ENCODE peak calls at places on chromosomes 2 and 18, in ten cellular contexts. One of them, this sample, is unnamed.

GRCh38 chr2:154704991-154705390 is 6.5 kb downstream of the KCNJ3 start:
- DNase-seq in ACHN: no peak
- DNase-seq in KG1: no peak
- DNase-seq in thyroid gland: no peak
- DNase-seq in CD4-positive, alpha-beta T cell: no peak
- DNase-seq in heart right ventricle: no peak
- DNase-seq in fibroblast of gingiva: no peak
- DNase-seq in heart left ventricle: no peak
- DNase-seq in fibroblast of lung: no peak
- DNase-seq in aorta: no peak
- DNase-seq in this sample: no peak

GRCh38 chr2:191738667-191739066 is 60.7 kb downstream of the NABP1 start:
- DNase-seq in fibroblast of gingiva: no peak
- DNase-seq in CD4-positive, alpha-beta T cell: no peak
- DNase-seq in heart right ventricle: no peak
- DNase-seq in KG1: no peak
- DNase-seq in aorta: no peak
- DNase-seq in fibroblast of lung: peak
- DNase-seq in ACHN: no peak
- DNase-seq in heart left ventricle: no peak
- DNase-seq in thyroid gland: no peak
- DNase-seq in this sample: no peak

GRCh38 chr2:112597537-112598322 is 13.3 kb downstream of the CHCHD5 start:
- DNase-seq in fibroblast of lung: no peak
- DNase-seq in ACHN: no peak
- DNase-seq in aorta: no peak
- DNase-seq in KG1: no peak
- DNase-seq in heart right ventricle: no peak
- DNase-seq in fibroblast of gingiva: no peak
- DNase-seq in CD4-positive, alpha-beta T cell: no peak
- DNase-seq in thyroid gland: no peak
- DNase-seq in heart left ventricle: no peak
- DNase-seq in this sample: no peak

GRCh38 chr2:103264058-103264457 is 502.2 kb downstream of the TMEM182 start:
- DNase-seq in fibroblast of gingiva: no peak
- DNase-seq in heart left ventricle: no peak
- DNase-seq in heart right ventricle: no peak
- DNase-seq in thyroid gland: no peak
- DNase-seq in fibroblast of lung: no peak
- DNase-seq in ACHN: no peak
- DNase-seq in CD4-positive, alpha-beta T cell: no peak
- DNase-seq in aorta: no peak
- DNase-seq in KG1: no peak
- DNase-seq in this sample: no peak

GRCh38 chr2:101975171-101975870 is 16.4 kb upstream of the IL1R2 start:
- DNase-seq in CD4-positive, alpha-beta T cell: no peak
- DNase-seq in aorta: no peak
- DNase-seq in KG1: no peak
- DNase-seq in ACHN: no peak
- DNase-seq in heart left ventricle: no peak
- DNase-seq in heart right ventricle: no peak
- DNase-seq in thyroid gland: no peak
- DNase-seq in fibroblast of gingiva: no peak
- DNase-seq in fibroblast of lung: no peak
- DNase-seq in this sample: no peak

GRCh38 chr2:197236159-197236558 is 74.4 kb downstream of the ANKRD44 start:
- DNase-seq in aorta: no peak
- DNase-seq in fibroblast of gingiva: no peak
- DNase-seq in CD4-positive, alpha-beta T cell: no peak
- DNase-seq in heart left ventricle: no peak
- DNase-seq in ACHN: no peak
- DNase-seq in thyroid gland: no peak
- DNase-seq in heart right ventricle: no peak
- DNase-seq in fibroblast of lung: no peak
- DNase-seq in KG1: no peak
- DNase-seq in this sample: no peak

GRCh38 chr2:235563056-235563777 is 69.4 kb downstream of the AGAP1 start:
- DNase-seq in thyroid gland: no peak
- DNase-seq in KG1: no peak
- DNase-seq in CD4-positive, alpha-beta T cell: no peak
- DNase-seq in fibroblast of gingiva: no peak
- DNase-seq in aorta: peak
- DNase-seq in heart right ventricle: no peak
- DNase-seq in ACHN: no peak
- DNase-seq in heart left ventricle: no peak
- DNase-seq in fibroblast of lung: no peak
- DNase-seq in this sample: no peak

GRCh38 chr2:134582547-134582899 is 136.3 kb downstream of the TMEM163 start:
- DNase-seq in KG1: no peak
- DNase-seq in aorta: no peak
- DNase-seq in CD4-positive, alpha-beta T cell: no peak
- DNase-seq in heart right ventricle: no peak
- DNase-seq in fibroblast of lung: no peak
- DNase-seq in heart left ventricle: no peak
- DNase-seq in ACHN: no peak
- DNase-seq in thyroid gland: no peak
- DNase-seq in fibroblast of gingiva: no peak
- DNase-seq in this sample: no peak

GRCh38 chr2:173997269-173997668 is 32.1 kb upstream of the SP3 start:
- DNase-seq in heart right ventricle: peak
- DNase-seq in ACHN: no peak
- DNase-seq in fibroblast of lung: peak
- DNase-seq in aorta: peak
- DNase-seq in heart left ventricle: peak
- DNase-seq in fibroblast of gingiva: peak
- DNase-seq in CD4-positive, alpha-beta T cell: no peak
- DNase-seq in thyroid gland: peak
- DNase-seq in KG1: peak
- DNase-seq in this sample: peak

GRCh38 chr18:48944634-48945033 is 6.1 kb downstream of the SMAD7 start:
- DNase-seq in thyroid gland: peak
- DNase-seq in fibroblast of gingiva: no peak
- DNase-seq in ACHN: no peak
- DNase-seq in heart right ventricle: no peak
- DNase-seq in CD4-positive, alpha-beta T cell: peak
- DNase-seq in fibroblast of lung: peak
- DNase-seq in heart left ventricle: no peak
- DNase-seq in aorta: peak
- DNase-seq in KG1: no peak
- DNase-seq in this sample: no peak

GRCh38 chr2:7089898-7090510 is 172.8 kb downstream of the RNF144A start:
- DNase-seq in aorta: no peak
- DNase-seq in heart left ventricle: no peak
- DNase-seq in ACHN: no peak
- DNase-seq in fibroblast of lung: no peak
- DNase-seq in heart right ventricle: no peak
- DNase-seq in fibroblast of gingiva: no peak
- DNase-seq in KG1: no peak
- DNase-seq in CD4-positive, alpha-beta T cell: no peak
- DNase-seq in thyroid gland: no peak
- DNase-seq in this sample: no peak

GRCh38 chr2:70514612-70515055 is 39.0 kb downstream of the TGFA start:
- DNase-seq in CD4-positive, alpha-beta T cell: no peak
- DNase-seq in aorta: no peak
- DNase-seq in KG1: no peak
- DNase-seq in thyroid gland: peak
- DNase-seq in ACHN: no peak
- DNase-seq in fibroblast of gingiva: no peak
- DNase-seq in heart right ventricle: peak
- DNase-seq in heart left ventricle: no peak
- DNase-seq in fibroblast of lung: no peak
- DNase-seq in this sample: peak

GRCh38 chr2:159064446-159065301 is 96.2 kb downstream of the TANC1 start:
- DNase-seq in fibroblast of gingiva: peak
- DNase-seq in heart right ventricle: no peak
- DNase-seq in aorta: no peak
- DNase-seq in fibroblast of lung: peak
- DNase-seq in KG1: no peak
- DNase-seq in heart left ventricle: no peak
- DNase-seq in CD4-positive, alpha-beta T cell: no peak
- DNase-seq in ACHN: no peak
- DNase-seq in thyroid gland: no peak
- DNase-seq in this sample: no peak

GRCh38 chr18:34838669-34839068 is 128.6 kb downstream of the DTNA start:
- DNase-seq in aorta: no peak
- DNase-seq in KG1: no peak
- DNase-seq in ACHN: no peak
- DNase-seq in fibroblast of lung: no peak
- DNase-seq in CD4-positive, alpha-beta T cell: no peak
- DNase-seq in heart left ventricle: no peak
- DNase-seq in fibroblast of gingiva: no peak
- DNase-seq in heart right ventricle: no peak
- DNase-seq in thyroid gland: no peak
- DNase-seq in this sample: peak

GRCh38 chr2:8309131-8309530 is 372.7 kb upstream of the ID2 start:
- DNase-seq in CD4-positive, alpha-beta T cell: no peak
- DNase-seq in heart left ventricle: no peak
- DNase-seq in fibroblast of gingiva: no peak
- DNase-seq in ACHN: no peak
- DNase-seq in aorta: no peak
- DNase-seq in heart right ventricle: no peak
- DNase-seq in thyroid gland: no peak
- DNase-seq in KG1: no peak
- DNase-seq in fibroblast of lung: no peak
- DNase-seq in this sample: no peak

GRCh38 chr2:38215993-38216392 is 140.0 kb upstream of the CYP1B1 start:
- DNase-seq in heart right ventricle: no peak
- DNase-seq in aorta: no peak
- DNase-seq in fibroblast of lung: peak
- DNase-seq in fibroblast of gingiva: peak
- DNase-seq in ACHN: no peak
- DNase-seq in thyroid gland: no peak
- DNase-seq in heart left ventricle: no peak
- DNase-seq in CD4-positive, alpha-beta T cell: no peak
- DNase-seq in KG1: no peak
- DNase-seq in this sample: no peak

GRCh38 chr2:195026261-195026660 is 630.8 kb upstream of the SLC39A10 start:
- DNase-seq in fibroblast of gingiva: peak
- DNase-seq in heart left ventricle: no peak
- DNase-seq in KG1: no peak
- DNase-seq in fibroblast of lung: peak
- DNase-seq in aorta: no peak
- DNase-seq in heart right ventricle: no peak
- DNase-seq in ACHN: no peak
- DNase-seq in CD4-positive, alpha-beta T cell: no peak
- DNase-seq in thyroid gland: no peak
- DNase-seq in this sample: no peak

GRCh38 chr2:225693259-225693658 is 293.7 kb downstream of the NYAP2 start:
- DNase-seq in KG1: no peak
- DNase-seq in aorta: no peak
- DNase-seq in thyroid gland: no peak
- DNase-seq in fibroblast of lung: no peak
- DNase-seq in fibroblast of gingiva: no peak
- DNase-seq in heart right ventricle: no peak
- DNase-seq in CD4-positive, alpha-beta T cell: no peak
- DNase-seq in ACHN: no peak
- DNase-seq in heart left ventricle: no peak
- DNase-seq in this sample: no peak

GRCh38 chr2:240602266-240603050 is 15.9 kb downstream of the CAPN10 start:
- DNase-seq in heart left ventricle: no peak
- DNase-seq in CD4-positive, alpha-beta T cell: no peak
- DNase-seq in fibroblast of lung: no peak
- DNase-seq in KG1: no peak
- DNase-seq in thyroid gland: peak
- DNase-seq in heart right ventricle: no peak
- DNase-seq in aorta: peak
- DNase-seq in ACHN: no peak
- DNase-seq in fibroblast of gingiva: no peak
- DNase-seq in this sample: no peak

GRCh38 chr2:205617905-205618304 is 64.4 kb upstream of the NRP2 start:
- DNase-seq in heart right ventricle: no peak
- DNase-seq in KG1: no peak
- DNase-seq in fibroblast of gingiva: no peak
- DNase-seq in ACHN: no peak
- DNase-seq in heart left ventricle: no peak
- DNase-seq in aorta: no peak
- DNase-seq in CD4-positive, alpha-beta T cell: no peak
- DNase-seq in fibroblast of lung: no peak
- DNase-seq in thyroid gland: no peak
- DNase-seq in this sample: no peak

GRCh38 chr2:181250691-181251090 is 206.5 kb upstream of the ITGA4 start:
- DNase-seq in KG1: no peak
- DNase-seq in heart left ventricle: no peak
- DNase-seq in heart right ventricle: no peak
- DNase-seq in aorta: no peak
- DNase-seq in CD4-positive, alpha-beta T cell: no peak
- DNase-seq in ACHN: no peak
- DNase-seq in fibroblast of gingiva: peak
- DNase-seq in thyroid gland: no peak
- DNase-seq in fibroblast of lung: no peak
- DNase-seq in this sample: no peak

GRCh38 chr2:88967844-88968243 is 276.4 kb downstream of the RPIA start:
- DNase-seq in thyroid gland: no peak
- DNase-seq in heart right ventricle: no peak
- DNase-seq in fibroblast of lung: no peak
- DNase-seq in ACHN: no peak
- DNase-seq in fibroblast of gingiva: no peak
- DNase-seq in KG1: no peak
- DNase-seq in CD4-positive, alpha-beta T cell: no peak
- DNase-seq in heart left ventricle: no peak
- DNase-seq in aorta: no peak
- DNase-seq in this sample: no peak

GRCh38 chr2:198314559-198315153 is 510.3 kb downstream of the PLCL1 start:
- DNase-seq in heart right ventricle: no peak
- DNase-seq in fibroblast of lung: peak
- DNase-seq in heart left ventricle: no peak
- DNase-seq in aorta: no peak
- DNase-seq in CD4-positive, alpha-beta T cell: no peak
- DNase-seq in KG1: no peak
- DNase-seq in thyroid gland: no peak
- DNase-seq in fibroblast of gingiva: peak
- DNase-seq in ACHN: peak
- DNase-seq in this sample: no peak

GRCh38 chr2:49021170-49021743 is 133.1 kb downstream of the FSHR start:
- DNase-seq in ACHN: no peak
- DNase-seq in thyroid gland: no peak
- DNase-seq in fibroblast of gingiva: no peak
- DNase-seq in KG1: no peak
- DNase-seq in CD4-positive, alpha-beta T cell: no peak
- DNase-seq in heart left ventricle: no peak
- DNase-seq in aorta: no peak
- DNase-seq in heart right ventricle: peak
- DNase-seq in fibroblast of lung: no peak
- DNase-seq in this sample: no peak

GRCh38 chr2:69143726-69144360 is 130.9 kb downstream of the ANTXR1 start:
- DNase-seq in heart right ventricle: no peak
- DNase-seq in KG1: no peak
- DNase-seq in thyroid gland: no peak
- DNase-seq in fibroblast of gingiva: peak
- DNase-seq in ACHN: peak
- DNase-seq in aorta: no peak
- DNase-seq in CD4-positive, alpha-beta T cell: no peak
- DNase-seq in heart left ventricle: no peak
- DNase-seq in fibroblast of lung: peak
- DNase-seq in this sample: no peak